ENCODE peak calls at places on chromosome 4, in six cellular contexts. C is ovary; T is stimulated activated CD4-positive, alpha-beta T cell treated with anti-CD3 and anti-CD28 coated beads, Interleukin-2, amount 100 ng/mL, for 24 hours; H is tibial nerve; U is sciatic nerve; N is GM13976. L is an unnamed sample.

GRCh38 chr4:75289843-75290616 is 224.2 kb downstream of the RCHY1 start:
- DNase-seq in U (no peak), T (no peak), N (peak; percentile 6), H (no peak), C (no peak), L (peak; percentile 38)

GRCh38 chr4:165369522-165369921 is 9.3 kb upstream of the CPE start:
- DNase-seq in T (no peak), N (no peak), U (no peak), C (no peak), H (no peak), L (no peak)

GRCh38 chr4:68324509-68325262 is 25.2 kb downstream of the YTHDC1 start:
- DNase-seq in C (no peak), U (no peak), T (no peak), N (no peak), H (no peak), L (no peak)

GRCh38 chr4:14513471-14513870 is 488.8 kb upstream of the CPEB2 start:
- DNase-seq in U (no peak), N (no peak), H (no peak), T (no peak), C (no peak), L (no peak)

GRCh38 chr4:76430519-76431388 is 4.3 kb upstream of the SHROOM3 start:
- DNase-seq in H (no peak), N (peak; percentile 58), U (no peak), T (no peak), C (no peak), L (peak; percentile 30)

GRCh38 chr4:108072300-108072699 is 82.6 kb downstream of the HADH start:
- DNase-seq in T (peak; percentile 45), U (no peak), N (no peak), C (no peak), H (no peak), L (no peak)

GRCh38 chr4:519885-520595 is 21.0 kb downstream of the PIGG start:
- DNase-seq in T (no peak), H (no peak), C (no peak), N (no peak), U (no peak), L (no peak)

GRCh38 chr4:6755088-6755753 is 27.3 kb upstream of the KIAA0232 start:
- DNase-seq in C (no peak), N (no peak), H (no peak), T (no peak), U (no peak), L (no peak)

GRCh38 chr4:154490589-154491340 is 834 bp downstream of the DCHS2 start:
- DNase-seq in C (peak; percentile 25), T (peak; percentile 33), N (peak; percentile 67), U (peak; percentile 54), H (no peak), L (peak; percentile 13)

L was measured in germinal center.